ENCODE peak calls at places on chromosomes 13 and 19, in four cellular contexts. One of them, this sample, is unnamed.

GRCh38 chr13:58085819-58086218 is 454.3 kb downstream of the PCDH17 start:
- DNase-seq in upper lobe of right lung: no peak
- DNase-seq in PC-9: no peak
- DNase-seq in spleen: no peak
- DNase-seq in this sample: no peak

GRCh38 chr13:40508112-40508511 is 158.3 kb downstream of the FOXO1 start:
- DNase-seq in upper lobe of right lung: no peak
- DNase-seq in PC-9: no peak
- DNase-seq in spleen: no peak
- DNase-seq in this sample: no peak

GRCh38 chr19:5669212-5669611 is 11.1 kb downstream of the MICOS13 start:
- DNase-seq in upper lobe of right lung: no peak
- DNase-seq in PC-9: no peak
- DNase-seq in spleen: peak; percentile 56
- DNase-seq in this sample: no peak

GRCh38 chr19:18204394-18205179 is 745 bp upstream of the RAB3A start:
- DNase-seq in upper lobe of right lung: no peak
- DNase-seq in PC-9: no peak
- DNase-seq in spleen: peak; percentile 85
- DNase-seq in this sample: peak; percentile 56

GRCh38 chr19:12884926-12885748 is 1.9 kb downstream of the KLF1 start:
- DNase-seq in upper lobe of right lung: peak; percentile 95
- DNase-seq in PC-9: peak; percentile 94
- DNase-seq in spleen: peak; percentile 96
- DNase-seq in this sample: peak; percentile 94

GRCh38 chr13:80988752-80989151 is 647.8 kb upstream of the SPRY2 start:
- DNase-seq in upper lobe of right lung: no peak
- DNase-seq in PC-9: no peak
- DNase-seq in spleen: no peak
- DNase-seq in this sample: no peak

GRCh38 chr19:56476671-56477428 is at the start of gene ZNF667:
- DNase-seq in upper lobe of right lung: no peak
- DNase-seq in PC-9: no peak
- DNase-seq in spleen: peak; percentile 74
- DNase-seq in this sample: peak; percentile 23

GRCh38 chr19:37953125-37953524 is 46.1 kb downstream of the SIPA1L3 start:
- DNase-seq in upper lobe of right lung: no peak
- DNase-seq in PC-9: peak; percentile 38
- DNase-seq in spleen: no peak
- DNase-seq in this sample: no peak

GRCh38 chr19:3420244-3420755 is 53.9 kb downstream of the NFIC start:
- DNase-seq in upper lobe of right lung: no peak
- DNase-seq in PC-9: no peak
- DNase-seq in spleen: no peak
- DNase-seq in this sample: no peak

GRCh38 chr19:1837222-1837565 is 11.1 kb downstream of the REXO1 start:
- DNase-seq in upper lobe of right lung: no peak
- DNase-seq in PC-9: no peak
- DNase-seq in spleen: no peak
- DNase-seq in this sample: no peak

GRCh38 chr13:57624565-57625435 is 6.7 kb upstream of the PCDH17 start:
- DNase-seq in upper lobe of right lung: no peak
- DNase-seq in PC-9: peak; percentile 43
- DNase-seq in spleen: no peak
- DNase-seq in this sample: no peak

GRCh38 chr13:51549050-51549449 is 35.2 kb upstream of the WDFY2 start:
- DNase-seq in upper lobe of right lung: peak; percentile 68
- DNase-seq in PC-9: peak; percentile 52
- DNase-seq in spleen: peak; percentile 75
- DNase-seq in this sample: no peak

GRCh38 chr19:10842788-10843187 is 5.4 kb upstream of the C19orf38 start:
- DNase-seq in upper lobe of right lung: no peak
- DNase-seq in PC-9: peak; percentile 21
- DNase-seq in spleen: no peak
- DNase-seq in this sample: no peak

GRCh38 chr19:38693380-38694223 is 46.2 kb downstream of the ACTN4 start:
- DNase-seq in upper lobe of right lung: peak; percentile 60
- DNase-seq in PC-9: peak; percentile 94
- DNase-seq in spleen: peak; percentile 88
- DNase-seq in this sample: no peak

GRCh38 chr13:99982021-99982740 is 597 bp downstream of the ZIC2 start:
- DNase-seq in upper lobe of right lung: no peak
- DNase-seq in PC-9: no peak
- DNase-seq in spleen: peak; percentile 80
- DNase-seq in this sample: peak; percentile 53

GRCh38 chr19:19217110-19217509 is 5.4 kb downstream of the NCAN start:
- DNase-seq in upper lobe of right lung: no peak
- DNase-seq in PC-9: peak; percentile 71
- DNase-seq in spleen: no peak
- DNase-seq in this sample: no peak

GRCh38 chr13:74246398-74246975 is 112.3 kb upstream of the KLF12 start:
- DNase-seq in upper lobe of right lung: no peak
- DNase-seq in PC-9: no peak
- DNase-seq in spleen: no peak
- DNase-seq in this sample: no peak

GRCh38 chr13:27631665-27632064 is 10.0 kb downstream of the POLR1D start:
- DNase-seq in upper lobe of right lung: no peak
- DNase-seq in PC-9: no peak
- DNase-seq in spleen: no peak
- DNase-seq in this sample: no peak

GRCh38 chr19:870963-871401 is 11.5 kb downstream of the CFD start:
- DNase-seq in upper lobe of right lung: peak; percentile 81
- DNase-seq in PC-9: no peak
- DNase-seq in spleen: no peak
- DNase-seq in this sample: no peak

GRCh38 chr19:7871280-7871529 is 3.0 kb downstream of the PRR36 start:
- DNase-seq in upper lobe of right lung: no peak
- DNase-seq in PC-9: no peak
- DNase-seq in spleen: no peak
- DNase-seq in this sample: no peak

GRCh38 chr13:94390881-94391280 is 88.6 kb downstream of the DCT start:
- DNase-seq in upper lobe of right lung: no peak
- DNase-seq in PC-9: no peak
- DNase-seq in spleen: no peak
- DNase-seq in this sample: no peak

GRCh38 chr19:21585491-21585890 is 80.1 kb downstream of the ZNF429 start:
- DNase-seq in upper lobe of right lung: no peak
- DNase-seq in PC-9: peak; percentile 83
- DNase-seq in spleen: no peak
- DNase-seq in this sample: no peak

GRCh38 chr13:42883142-42883541 is 101.8 kb downstream of the FAM216B start:
- DNase-seq in upper lobe of right lung: no peak
- DNase-seq in PC-9: no peak
- DNase-seq in spleen: no peak
- DNase-seq in this sample: no peak

GRCh38 chr19:53109527-53109926 is 6.3 kb upstream of the ZNF160 start:
- DNase-seq in upper lobe of right lung: no peak
- DNase-seq in PC-9: no peak
- DNase-seq in spleen: no peak
- DNase-seq in this sample: no peak
- TF ChIP-seq CTCF in upper lobe of right lung: no peak
- TF ChIP-seq CTCF in PC-9: no peak
- TF ChIP-seq CTCF in spleen: no peak
- TF ChIP-seq CTCF in this sample: no peak

GRCh38 chr13:97001641-97002040 is 7.4 kb upstream of the OXGR1 start:
- DNase-seq in upper lobe of right lung: no peak
- DNase-seq in PC-9: no peak
- DNase-seq in spleen: no peak
- DNase-seq in this sample: no peak

GRCh38 chr13:97002581-97002980 is 8.3 kb upstream of the OXGR1 start:
- DNase-seq in upper lobe of right lung: no peak
- DNase-seq in PC-9: no peak
- DNase-seq in spleen: no peak
- DNase-seq in this sample: no peak

GRCh38 chr13:97004886-97005285 is 10.6 kb upstream of the OXGR1 start:
- DNase-seq in upper lobe of right lung: no peak
- DNase-seq in PC-9: no peak
- DNase-seq in spleen: no peak
- DNase-seq in this sample: no peak

GRCh38 chr13:97004096-97004876 is 10.0 kb upstream of the OXGR1 start:
- DNase-seq in upper lobe of right lung: no peak
- DNase-seq in PC-9: no peak
- DNase-seq in spleen: no peak
- DNase-seq in this sample: no peak

DNA sequence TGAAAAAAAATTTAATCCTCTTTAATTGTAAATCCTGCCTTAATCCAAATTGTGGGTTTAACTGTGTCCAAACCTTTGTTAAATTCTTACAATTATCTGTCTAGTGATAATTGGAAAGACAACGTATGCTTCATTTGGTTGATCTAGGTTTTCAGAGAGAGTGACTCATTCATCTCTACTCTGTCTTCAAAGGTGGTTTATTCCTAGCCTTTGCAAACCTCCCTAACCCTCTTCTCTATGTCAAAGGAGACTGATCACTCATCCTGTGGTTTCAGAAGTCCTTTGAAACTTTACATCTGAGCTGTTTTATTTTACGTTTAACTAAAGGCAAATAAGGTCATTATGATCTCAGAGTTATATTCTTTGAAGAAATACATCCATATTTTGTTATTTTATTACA is 8.8 kb upstream of the OXGR1 start:
- DNase-seq in upper lobe of right lung: no peak
- DNase-seq in PC-9: no peak
- DNase-seq in spleen: no peak
- DNase-seq in this sample: no peak
- H3K27ac ChIP-seq in upper lobe of right lung: no peak overlapping the region
- H3K27ac ChIP-seq in PC-9: no peak overlapping the region
- H3K27ac ChIP-seq in spleen: no peak overlapping the region
- H3K27ac ChIP-seq in this sample: no peak overlapping the region

GRCh38 chr19:49599378-49600298 is 8.7 kb downstream of the PRR12 start:
- DNase-seq in upper lobe of right lung: no peak
- DNase-seq in PC-9: no peak
- DNase-seq in spleen: no peak
- DNase-seq in this sample: no peak
- H3K36me3 ChIP-seq in upper lobe of right lung: peaks cover 93% of the 10 kb centered on the region
- H3K36me3 ChIP-seq in PC-9: peaks cover 29% of the 10 kb centered on the region
- H3K36me3 ChIP-seq in spleen: peaks cover 99% of the 10 kb centered on the region
- H3K36me3 ChIP-seq in this sample: peaks cover 89% of the 10 kb centered on the region

GRCh38 chr13:85974604-85975366 is 175.6 kb upstream of the SLITRK6 start:
- DNase-seq in upper lobe of right lung: no peak
- DNase-seq in PC-9: no peak
- DNase-seq in spleen: no peak
- DNase-seq in this sample: no peak

GRCh38 chr13:85969331-85969730 is 170.1 kb upstream of the SLITRK6 start:
- DNase-seq in upper lobe of right lung: no peak
- DNase-seq in PC-9: no peak
- DNase-seq in spleen: no peak
- DNase-seq in this sample: no peak

DNA sequence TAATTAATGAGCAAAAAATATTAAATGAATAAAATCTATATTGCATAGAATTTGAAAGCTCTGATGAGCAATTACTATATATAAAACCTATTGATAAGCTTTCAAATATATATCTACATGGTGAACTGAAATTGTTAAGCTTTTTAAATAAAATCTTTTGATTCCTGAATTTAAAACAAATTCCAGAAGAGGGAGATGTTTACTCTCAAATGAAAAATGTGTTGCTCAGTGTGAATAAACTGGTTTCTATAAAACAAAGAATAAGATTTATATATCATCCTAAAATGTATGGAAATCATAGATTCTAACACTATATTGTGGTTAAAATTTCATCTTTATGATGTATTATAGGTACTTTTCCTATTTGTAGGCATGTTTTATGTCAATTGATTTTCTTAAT is 171.5 kb upstream of the SLITRK6 start:
- DNase-seq in upper lobe of right lung: no peak
- DNase-seq in PC-9: no peak
- DNase-seq in spleen: no peak
- DNase-seq in this sample: no peak
- TF ChIP-seq CTCF in upper lobe of right lung: peak; percentile 24
- TF ChIP-seq CTCF in PC-9: peak; percentile 35
- TF ChIP-seq CTCF in spleen: no peak
- TF ChIP-seq CTCF in this sample: no peak

DNA sequence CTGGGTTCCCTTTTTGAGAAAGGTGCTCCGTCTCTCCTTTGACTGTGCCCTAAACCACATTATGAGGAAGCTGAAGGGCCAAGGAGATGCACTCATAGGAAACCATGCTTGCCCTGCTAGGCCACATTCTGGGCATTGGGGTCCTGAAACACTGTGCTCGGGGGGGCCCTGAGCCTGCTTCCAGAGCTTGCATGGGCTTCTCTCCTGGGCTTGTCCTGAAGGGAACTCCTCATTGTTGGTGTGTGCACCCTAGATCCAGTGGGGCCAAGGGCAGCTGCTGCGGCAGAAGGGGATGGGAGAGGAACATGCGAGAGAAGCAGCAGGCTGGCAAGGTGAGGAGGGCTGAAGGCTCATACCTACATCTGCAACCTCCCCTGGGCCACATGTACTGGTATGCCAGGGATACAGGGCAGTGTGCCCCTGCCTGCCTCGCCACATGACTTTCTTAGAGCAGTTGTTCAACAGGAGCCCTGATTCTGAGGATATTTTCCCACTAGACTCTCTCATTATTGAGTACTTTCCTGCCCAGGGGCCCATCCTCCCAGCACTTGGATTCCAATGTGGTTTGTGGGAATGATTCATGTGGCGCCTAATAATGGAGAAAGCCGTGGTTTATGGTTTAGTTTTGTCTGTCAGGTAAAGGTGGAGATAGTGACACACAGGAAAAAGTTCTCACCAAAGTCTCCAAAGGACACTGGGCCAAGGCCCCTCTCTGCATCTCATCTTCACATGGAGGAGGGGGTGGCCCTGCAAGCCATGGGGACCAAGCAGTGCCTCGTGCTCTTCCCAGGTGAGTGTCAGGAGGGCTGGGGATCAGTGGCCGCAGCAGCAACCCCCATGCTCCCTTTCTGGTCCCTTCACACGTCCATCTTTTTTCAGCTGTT is 87.7 kb downstream of the RGCC start:
- DNase-seq in upper lobe of right lung: no peak
- DNase-seq in PC-9: peak; percentile 38
- DNase-seq in spleen: no peak
- DNase-seq in this sample: no peak
- H3K27ac ChIP-seq in upper lobe of right lung: no peak overlapping the region
- H3K27ac ChIP-seq in PC-9: no peak overlapping the region
- H3K27ac ChIP-seq in spleen: no peak overlapping the region
- H3K27ac ChIP-seq in this sample: no peak overlapping the region

DNA sequence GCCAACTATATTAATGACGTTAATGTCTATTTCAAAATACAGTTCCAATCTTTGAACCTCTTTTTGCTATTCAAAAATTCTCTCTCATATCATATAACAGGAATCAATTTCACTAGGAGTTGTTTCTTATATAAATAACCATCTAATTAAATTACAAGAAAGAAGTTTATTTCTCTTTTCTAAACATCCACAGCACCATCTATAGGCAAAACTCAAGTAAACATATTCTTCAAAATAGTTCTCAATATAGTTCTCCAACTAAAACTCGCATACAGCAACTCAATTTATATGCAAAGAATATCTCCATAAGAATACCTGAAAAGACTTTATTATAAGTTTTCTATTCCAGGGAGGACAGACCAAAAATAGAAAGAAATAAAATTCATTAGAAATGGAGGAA is 65.6 kb downstream of the RBM26 start:
- DNase-seq in upper lobe of right lung: no peak
- DNase-seq in PC-9: no peak
- DNase-seq in spleen: no peak
- DNase-seq in this sample: no peak
- H3K36me3 ChIP-seq in upper lobe of right lung: peaks cover 97% of the 10 kb centered on the region
- H3K36me3 ChIP-seq in PC-9: peaks cover 61% of the 10 kb centered on the region
- H3K36me3 ChIP-seq in spleen: peaks cover 66% of the 10 kb centered on the region
- H3K36me3 ChIP-seq in this sample: peaks cover 11% of the 10 kb centered on the region